ENCODE peak calls at places on chromosome 16, in five cellular contexts. G is GM12891, X is H1, F is K562, K is GM12878. B is an unnamed sample.

GRCh38 chr16:66651965-66652364 is 44.6 kb downstream of the CMTM4 start:
- DNase-seq in G (no peak), K (no peak), F (no peak), X (no peak), B (no peak)

GRCh38 chr16:11562411-11562810 is 24.3 kb downstream of the LITAF start:
- DNase-seq in X (no peak), F (no peak), K (no peak), G (no peak), B (no peak)

GRCh38 chr16:64590516-64590915 is 531.3 kb downstream of the CDH11 start:
- DNase-seq in X (no peak), G (no peak), F (no peak), K (no peak), B (no peak)

GRCh38 chr16:82040296-82040695 is 5.2 kb downstream of the HSD17B2 start:
- DNase-seq in K (no peak), X (no peak), F (no peak), G (no peak), B (no peak)

GRCh38 chr16:62225675-62226074 is 189.4 kb upstream of the CDH8 start:
- DNase-seq in F (peak; percentile 43), X (peak; percentile 92), G (peak; percentile 20), K (peak; percentile 24), B (no peak)

GRCh38 chr16:77584205-77584859 is 138.0 kb upstream of the NUDT7 start:
- DNase-seq in K (no peak), X (peak; percentile 59), G (peak; percentile 30), F (peak; percentile 57), B (peak; percentile 14)

GRCh38 chr16:86396918-86397317 is 113.4 kb upstream of the FOXF1 start:
- DNase-seq in X (no peak), G (no peak), F (no peak), K (no peak), B (no peak)

GRCh38 chr16:25575363-25575762 is 116.4 kb upstream of the HS3ST4 start:
- DNase-seq in F (no peak), X (peak; percentile 51), G (no peak), K (no peak), B (no peak)

GRCh38 chr16:57271063-57271345 is 13.5 kb downstream of the PLLP start:
- DNase-seq in F (peak; percentile 4), K (no peak), X (no peak), G (no peak), B (no peak)

GRCh38 chr16:56932588-56933265 is 785 bp downstream of the HERPUD1 start:
- DNase-seq in K (no peak), X (peak; percentile 55), F (peak; percentile 52), G (no peak), B (no peak)

GRCh38 chr16:82264781-82265180 is 94.8 kb upstream of the MPHOSPH6 start:
- DNase-seq in G (no peak), F (no peak), K (no peak), X (no peak), B (no peak)

GRCh38 chr16:84988328-84989080 is 22.8 kb downstream of the ZDHHC7 start:
- DNase-seq in K (no peak), X (no peak), F (no peak), G (no peak), B (no peak)
- TF ChIP-seq TAF1 in K (no peak), X (no peak), F (no peak), G (no peak), B (no peak)

GRCh38 chr16:72666267-72666666 is 381.7 kb downstream of the ZFHX3 start:
- DNase-seq in G (no peak), F (no peak), X (no peak), K (no peak), B (no peak)

GRCh38 chr16:72658888-72659717 is 388.8 kb downstream of the ZFHX3 start:
- DNase-seq in K (no peak), G (no peak), F (no peak), X (no peak), B (no peak)

GRCh38 chr16:72664122-72664479 is 383.8 kb downstream of the ZFHX3 start:
- DNase-seq in F (no peak), K (no peak), G (no peak), X (no peak), B (no peak)

GRCh38 chr16:72664480-72665408 is 383.2 kb downstream of the ZFHX3 start:
- DNase-seq in G (peak; percentile 73), F (peak; percentile 98), X (peak; percentile 93), K (peak; percentile 94), B (peak; percentile 81)
- TF ChIP-seq POLR2A in G (peak; percentile 80), F (peak; percentile 91), X (no peak), K (peak; percentile 84), B (peak; percentile 78)

GRCh38 chr16:69927056-69927757 is 23.9 kb upstream of the CLEC18A start:
- DNase-seq in G (no peak), K (no peak), X (no peak), F (no peak), B (no peak)
- TF ChIP-seq POLR2AphosphoS5 in G (no peak), K (no peak), X (no peak), F (no peak), B (no peak)

GRCh38 chr16:13999071-13999894 is 71.8 kb upstream of the MRTFB start:
- DNase-seq in K (no peak), X (no peak), F (no peak), G (no peak), B (no peak)

GRCh38 chr16:13995194-13995593 is 75.2 kb downstream of the ERCC4 start:
- DNase-seq in G (no peak), F (no peak), X (no peak), K (no peak), B (no peak)

GRCh38 chr16:13997933-13998332 is 73.2 kb upstream of the MRTFB start:
- DNase-seq in F (no peak), K (peak; percentile 76), G (peak; percentile 39), X (no peak), B (no peak)

GRCh38 chr16:13996778-13997288 is 74.3 kb upstream of the MRTFB start:
- DNase-seq in K (no peak), F (no peak), X (no peak), G (no peak), B (no peak)

GRCh38 chr16:13997526-13997925 is 73.6 kb upstream of the MRTFB start:
- DNase-seq in X (no peak), F (no peak), K (no peak), G (no peak), B (no peak)
- TF ChIP-seq TAF1 in X (no peak), F (no peak), K (no peak), G (no peak), B (no peak)

DNA sequence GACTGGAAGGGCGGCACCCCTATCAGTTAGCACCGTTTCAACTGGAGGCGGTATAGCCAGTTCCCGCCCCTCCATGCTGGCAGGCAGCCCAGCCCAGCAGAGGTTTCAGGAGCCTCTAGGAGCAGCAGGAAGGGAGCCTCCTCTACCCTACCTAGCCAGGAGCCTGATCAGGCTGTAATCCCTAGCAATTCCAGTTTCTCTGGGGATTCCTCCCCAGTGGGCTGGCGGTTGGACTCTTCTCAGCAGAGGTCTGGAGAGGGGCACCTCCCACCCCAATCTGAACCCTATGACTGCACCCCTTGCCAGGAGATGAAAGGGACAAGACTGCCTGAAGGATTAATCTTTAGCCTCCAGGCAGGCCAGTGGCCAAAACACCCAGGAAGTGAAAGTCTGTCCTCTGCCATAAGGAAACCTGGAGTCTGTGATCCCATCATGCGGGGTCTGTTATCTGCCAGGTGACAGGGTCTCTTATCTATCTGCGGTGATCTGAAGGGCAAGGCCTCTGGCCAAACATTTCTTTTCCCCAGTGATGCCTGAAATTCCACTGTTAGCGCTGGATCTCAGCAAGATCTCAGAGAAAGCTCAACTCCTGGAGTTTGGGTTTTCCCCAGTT is 4.9 kb upstream of the CDH1 start:
- DNase-seq in X (peak; percentile 63), G (no peak), F (peak; percentile 86), K (no peak), B (no peak)
- TF ChIP-seq POLR2A in X (no peak), G (no peak), F (no peak), K (no peak), B (no peak)

GRCh38 chr16:1184156-1184868 is 31.4 kb downstream of the CACNA1H start:
- DNase-seq in F (no peak), X (no peak), G (no peak), K (no peak), B (no peak)
- TF ChIP-seq POLR2AphosphoS5 in F (no peak), X (no peak), G (no peak), K (no peak), B (no peak)